ENCODE peak calls at places on chromosome 2, in nine cellular contexts. Z is CD4-positive, alpha-beta T cell; H is Calu3; E is fibroblast of the conjunctiva; F is right atrium auricular region; Y is NCI-H1092 treated with DMSO at 0.1 percent for 48 hours; U is A549; V is transverse colon; S is astrocyte of the hippocampus. B is an unnamed sample.

GRCh38 chr2:16718551-16719404 is 53.1 kb upstream of the CYRIA start:
- DNase-seq in Z (no peak), H (no peak), E (no peak), F (no peak), Y (no peak), U (no peak), V (no peak), S (no peak), B (no peak)

GRCh38 chr2:135815269-135815668 is 21.7 kb downstream of the LCT start:
- DNase-seq in Z (no peak), H (no peak), E (no peak), F (no peak), Y (no peak), U (no peak), V (no peak), S (no peak), B (no peak)

GRCh38 chr2:135819211-135819610 is 17.8 kb downstream of the LCT start:
- DNase-seq in Z (no peak), H (peak), E (no peak), F (no peak), Y (no peak), U (peak), V (peak), S (peak), B (no peak)

GRCh38 chr2:70420005-70420580 is 118.2 kb upstream of the FAM136A start:
- DNase-seq in Z (no peak), H (no peak), E (no peak), F (no peak), Y (no peak), U (no peak), V (no peak), S (no peak), B (no peak)

GRCh38 chr2:6784299-6784698 is 81.4 kb downstream of the CMPK2 start:
- DNase-seq in Z (no peak), H (no peak), E (no peak), F (no peak), Y (no peak), U (no peak), V (no peak), S (no peak), B (no peak)

GRCh38 chr2:89781962-89782361 is 1090.5 kb downstream of the RPIA start:
- DNase-seq in Z (no peak), H (no peak), E (no peak), F (no peak), Y (no peak), U (no peak), V (no peak), S (no peak), B (no peak)

GRCh38 chr2:16745466-16745865 is 79.8 kb upstream of the CYRIA start:
- DNase-seq in Z (no peak), H (no peak), E (no peak), F (no peak), Y (no peak), U (no peak), V (no peak), S (no peak), B (no peak)

GRCh38 chr2:60796573-60797509 is 40.8 kb downstream of the PAPOLG start:
- DNase-seq in Z (no peak), H (no peak), E (no peak), F (no peak), Y (no peak), U (no peak), V (no peak), S (no peak), B (no peak)

GRCh38 chr2:216792222-216793001 is 67.5 kb downstream of the TNP1 start:
- DNase-seq in Z (no peak), H (no peak), E (peak), F (peak), Y (peak), U (no peak), V (no peak), S (peak), B (no peak)

GRCh38 chr2:217220228-217221013 is 360.6 kb upstream of the TNP1 start:
- DNase-seq in Z (no peak), H (no peak), E (no peak), F (no peak), Y (no peak), U (no peak), V (no peak), S (peak), B (no peak)

GRCh38 chr2:192354512-192355244 is 159.9 kb upstream of the TMEFF2 start:
- DNase-seq in Z (no peak), H (no peak), E (no peak), F (no peak), Y (no peak), U (no peak), V (no peak), S (no peak), B (no peak)

GRCh38 chr2:158753561-158754302 is 41.4 kb upstream of the DAPL1 start:
- DNase-seq in Z (no peak), H (peak), E (peak), F (no peak), Y (peak), U (peak), V (peak), S (peak), B (no peak)

GRCh38 chr2:11532434-11533055 is 1.3 kb upstream of the GREB1 start:
- DNase-seq in Z (no peak), H (no peak), E (no peak), F (no peak), Y (no peak), U (no peak), V (no peak), S (peak), B (no peak)

GRCh38 chr2:11967946-11968465 is 221.6 kb downstream of the LPIN1 start:
- DNase-seq in Z (no peak), H (no peak), E (peak), F (no peak), Y (no peak), U (no peak), V (no peak), S (peak), B (no peak)

GRCh38 chr2:111031546-111032484 is 88.9 kb upstream of the BCL2L11 start:
- DNase-seq in Z (no peak), H (no peak), E (no peak), F (peak), Y (no peak), U (no peak), V (no peak), S (no peak), B (no peak)

GRCh38 chr2:65199194-65199593 is 28.4 kb upstream of the ACTR2 start:
- DNase-seq in Z (no peak), H (no peak), E (no peak), F (no peak), Y (no peak), U (no peak), V (no peak), S (no peak), B (no peak)

GRCh38 chr2:23523651-23524260 is 138.8 kb downstream of the KLHL29 start:
- DNase-seq in Z (no peak), H (no peak), E (no peak), F (no peak), Y (no peak), U (no peak), V (peak), S (peak), B (no peak)

GRCh38 chr2:203359450-203359849 is 31.3 kb downstream of the ABI2 start:
- DNase-seq in Z (no peak), H (no peak), E (no peak), F (no peak), Y (no peak), U (no peak), V (no peak), S (no peak), B (no peak)

GRCh38 chr2:9897331-9897737 is 54.1 kb downstream of the TAF1B start:
- DNase-seq in Z (no peak), H (peak), E (peak), F (peak), Y (no peak), U (peak), V (peak), S (peak), B (no peak)

GRCh38 chr2:112973156-112973555 is 4.7 kb upstream of the IL36G start:
- DNase-seq in Z (no peak), H (no peak), E (no peak), F (no peak), Y (no peak), U (no peak), V (no peak), S (no peak), B (no peak)

GRCh38 chr2:63692002-63692606 is 103.3 kb downstream of the MDH1 start:
- DNase-seq in Z (no peak), H (peak), E (peak), F (no peak), Y (peak), U (peak), V (no peak), S (peak), B (no peak)

GRCh38 chr2:151999058-151999457 is 99.8 kb downstream of the CACNB4 start:
- DNase-seq in Z (peak), H (peak), E (no peak), F (peak), Y (peak), U (peak), V (peak), S (peak), B (peak)

GRCh38 chr2:735670-736218 is 58.5 kb upstream of the TMEM18 start:
- DNase-seq in Z (no peak), H (no peak), E (no peak), F (no peak), Y (no peak), U (no peak), V (no peak), S (no peak), B (no peak)

GRCh38 chr2:15195723-15196270 is 365.3 kb downstream of the NBAS start:
- DNase-seq in Z (no peak), H (no peak), E (no peak), F (no peak), Y (no peak), U (no peak), V (no peak), S (no peak), B (no peak)

GRCh38 chr2:145185696-145186095 is 665.8 kb upstream of the ZEB2 start:
- DNase-seq in Z (no peak), H (no peak), E (no peak), F (no peak), Y (no peak), U (no peak), V (no peak), S (no peak), B (no peak)